ENCODE peak calls at places on chromosomes 4 and X, in four cellular contexts. T is H1, C is H9, F is dorsolateral prefrontal cortex. O is an unnamed sample. For H3K27me3, the result is how much of the 10 kb centered on the place peaks cover.

GRCh38 chrX:24150051-24150790 is 692 bp downstream of the ZFX start:
- DNase-seq in T (peak), F (peak), C (peak), O (peak)

GRCh38 chr4:76831475-76832390 is 66.2 kb downstream of the SOWAHB start:
- DNase-seq in F (no peak), T (no peak), C (no peak), O (no peak)

GRCh38 chrX:79415056-79415455 is 47.9 kb upstream of the ITM2A start:
- DNase-seq in F (no peak), C (no peak), T (no peak), O (no peak)

GRCh38 chr4:26958925-26959653 is 98.4 kb downstream of the STIM2 start:
- DNase-seq in T (no peak), C (no peak), F (no peak), O (no peak)

GRCh38 chrX:55450259-55450658 is 1.7 kb upstream of the MAGEH1 start:
- DNase-seq in F (no peak), T (no peak), C (no peak), O (peak)

GRCh38 chrX:19811807-19812604 is 75.4 kb downstream of the SH3KBP1 start:
- DNase-seq in C (no peak), F (no peak), T (no peak), O (no peak)

GRCh38 chrX:39859991-39860861 is 237.5 kb downstream of the BCOR start:
- DNase-seq in F (peak), T (no peak), C (peak), O (peak)

GRCh38 chrX:133652185-133652584 is 236.9 kb upstream of the GPC4 start:
- DNase-seq in C (no peak), F (no peak), T (no peak), O (no peak)

GRCh38 chr4:15423285-15423711 is 4.5 kb upstream of the C1QTNF7 start:
- DNase-seq in C (no peak), T (no peak), F (no peak), O (no peak)

GRCh38 chrX:46957299-46957698 is 45.1 kb downstream of the JADE3 start:
- DNase-seq in T (no peak), C (no peak), F (no peak), O (no peak)

GRCh38 chr4:92111493-92111892 is 192.3 kb upstream of the GRID2 start:
- DNase-seq in F (no peak), T (no peak), C (no peak), O (no peak)

GRCh38 chr4:166277851-166278250 is 404.8 kb downstream of the TLL1 start:
- DNase-seq in F (no peak), C (no peak), T (no peak), O (no peak)

GRCh38 chrX:109390556-109390955 is 91.3 kb downstream of the GUCY2F start:
- DNase-seq in F (no peak), C (no peak), T (no peak), O (no peak)

GRCh38 chr4:177321647-177322046 is 12.0 kb downstream of the NEIL3 start:
- DNase-seq in T (no peak), C (no peak), F (no peak), O (no peak)

GRCh38 chrX:44953734-44954502 is 80.9 kb downstream of the KDM6A start:
- DNase-seq in T (no peak), F (no peak), C (no peak), O (no peak)

GRCh38 chr4:140367738-140368137 is 5.7 kb upstream of the SCOC start:
- DNase-seq in T (no peak), C (no peak), F (no peak), O (no peak)

GRCh38 chr4:89803915-89804314 is 33.0 kb downstream of the SNCA start:
- DNase-seq in T (no peak), C (no peak), F (no peak), O (no peak)

GRCh38 chr4:8766610-8767009 is 105.0 kb downstream of the HMX1 start:
- DNase-seq in C (no peak), F (no peak), T (no peak), O (no peak)

GRCh38 chr4:120062663-120063195 is 3.9 kb downstream of the MAD2L1 start:
- DNase-seq in C (no peak), T (no peak), F (no peak), O (no peak)

GRCh38 chrX:341541-342101 is 23.0 kb upstream of the GTPBP6 start:
- DNase-seq in F (no peak), C (no peak), T (peak), O (no peak)

GRCh38 chr4:25307596-25307995 is 5.0 kb upstream of the ZCCHC4 start:
- DNase-seq in T (no peak), C (no peak), F (no peak), O (no peak)

GRCh38 chr4:121720109-121720508 is 23.3 kb upstream of the ANXA5 start:
- DNase-seq in C (no peak), F (no peak), T (no peak), O (no peak)

GRCh38 chr4:75849459-75849858 is 52.8 kb downstream of the PPEF2 start:
- DNase-seq in T (no peak), F (no peak), C (peak), O (peak)

GRCh38 chr4:30719363-30720020 is 677 bp upstream of the PCDH7 start:
- DNase-seq in T (peak), F (peak), C (peak), O (peak)

GRCh38 chr4:126839066-126839465 is 793.7 kb upstream of the INTU start:
- DNase-seq in T (no peak), C (no peak), F (no peak), O (no peak)

GRCh38 chr4:71290481-71290880 is 48.3 kb upstream of the SLC4A4 start:
- DNase-seq in C (no peak), T (no peak), F (no peak), O (no peak)

GRCh38 chr4:77015390-77015789 is 60.4 kb downstream of the CCNI start:
- DNase-seq in C (peak), F (no peak), T (no peak), O (peak)

GRCh38 chrX:9604111-9604907 is 139.5 kb downstream of the TBL1X start:
- DNase-seq in T (no peak), C (no peak), F (peak), O (no peak)

GRCh38 chrX:51975811-51976210 is 82.4 kb downstream of the MAGED1 start:
- DNase-seq in T (no peak), F (no peak), C (no peak), O (no peak)

GRCh38 chrX:24760601-24761000 is 66.9 kb downstream of the POLA1 start:
- DNase-seq in T (no peak), C (no peak), F (no peak), O (no peak)

GRCh38 chr4:77044458-77045124 is 31.2 kb downstream of the CCNI start:
- DNase-seq in F (no peak), C (no peak), T (no peak), O (no peak)

DNA sequence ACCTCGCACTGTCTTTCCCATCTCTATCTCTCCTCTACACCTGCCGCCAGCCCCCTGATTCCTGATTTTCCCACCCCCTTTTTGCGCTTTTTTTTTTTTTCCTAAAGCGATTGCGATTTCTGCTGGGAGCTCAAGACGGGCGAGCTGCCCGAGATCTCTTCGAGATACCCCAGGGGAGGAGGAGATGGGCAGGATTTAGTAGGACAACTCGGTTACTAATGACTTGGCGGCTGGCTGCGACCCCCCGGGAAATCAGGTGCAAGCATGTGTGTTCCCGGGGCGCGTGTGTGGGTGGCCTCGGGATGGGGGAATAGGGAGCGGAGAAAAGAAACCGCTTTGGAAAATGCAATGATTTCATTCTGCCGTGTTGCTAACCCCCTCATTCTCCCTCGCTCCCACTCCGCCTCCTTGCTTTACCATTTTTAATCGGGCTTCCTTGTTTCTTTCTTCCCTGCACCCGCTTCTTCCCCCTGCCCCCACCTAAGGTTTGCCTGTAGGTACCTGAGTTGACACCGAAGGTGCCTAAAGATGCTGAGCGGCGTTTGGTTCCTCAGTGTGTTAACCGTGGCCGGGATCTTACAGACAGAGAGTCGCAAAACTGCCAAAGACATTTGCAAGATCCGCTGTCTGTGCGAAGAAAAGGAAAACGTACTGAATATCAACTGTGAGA is 4.4 kb downstream of the SLITRK2 start:
- DNase-seq in C (no peak), T (no peak), F (no peak), O (peak)
- H3K27me3 ChIP-seq in C (under half), T (half or more), F (under half), O (half or more)

GRCh38 chr4:13215560-13215959 is 268.6 kb downstream of the RAB28 start:
- DNase-seq in F (no peak), C (no peak), T (no peak), O (no peak)
- H3K27me3 ChIP-seq in F (under half), C (under half), T (under half), O (under half)

DNA sequence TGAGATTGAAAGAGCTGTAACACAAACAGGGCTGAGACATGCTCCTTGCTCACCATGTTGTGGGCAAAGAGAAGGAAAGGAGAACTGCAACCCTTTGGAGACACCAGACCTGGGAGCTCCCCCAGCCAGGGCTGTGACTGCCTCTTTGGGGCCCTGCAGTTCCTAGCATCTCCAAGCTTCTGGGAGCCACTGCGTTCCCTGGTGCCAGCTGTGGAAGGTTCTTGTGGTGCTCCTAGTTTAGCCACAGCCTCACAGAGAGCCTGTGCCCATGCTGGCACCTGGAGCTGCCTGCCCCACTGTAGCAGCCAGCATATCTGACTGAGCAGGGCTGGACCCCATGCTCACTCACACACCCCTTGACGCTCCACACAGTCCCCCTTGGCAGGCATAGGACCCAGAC is 141.7 kb downstream of the PDHA2 start:
- DNase-seq in T (no peak), C (no peak), F (no peak), O (no peak)
- H3K27me3 ChIP-seq in T (under half), C (under half), F (under half), O (under half)

GRCh38 chr4:94757192-94758140 is at the start of gene BMPR1B:
- DNase-seq in F (no peak), T (peak), C (peak), O (peak)
- H3K27me3 ChIP-seq in F (under half), T (under half), C (under half), O (under half)

GRCh38 chr4:174215055-174215454 is 68.4 kb downstream of the FBXO8 start:
- DNase-seq in F (no peak), C (no peak), T (no peak), O (no peak)
- H3K27me3 ChIP-seq in F (half or more), C (half or more), T (half or more), O (half or more)

GRCh38 chr4:41878991-41879491 is 56.2 kb upstream of the TMEM33 start:
- DNase-seq in F (no peak), T (peak), C (peak), O (peak)
- H3K27me3 ChIP-seq in F (half or more), T (half or more), C (half or more), O (half or more)

DNA sequence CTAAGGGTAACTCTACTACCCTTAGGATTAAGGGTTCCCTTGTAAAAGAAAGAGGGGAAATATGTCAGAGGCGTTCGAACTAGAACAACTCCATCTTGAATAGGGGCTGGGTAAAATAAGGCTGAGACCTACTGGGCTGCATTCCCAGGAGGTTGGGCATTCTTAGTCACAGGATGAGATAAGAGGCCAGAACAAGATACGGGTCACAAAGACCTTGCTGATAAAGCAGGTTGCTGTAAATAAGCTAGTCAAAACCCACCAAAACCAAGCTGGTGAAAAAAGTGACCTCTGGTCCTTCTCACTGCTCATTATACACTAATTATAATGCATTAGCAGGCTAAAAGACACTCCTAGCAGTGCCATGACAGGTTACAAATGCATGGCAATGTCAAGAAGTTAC is 922.0 kb downstream of the DMD start:
- DNase-seq in T (no peak), C (no peak), F (no peak), O (no peak)
- H3K27me3 ChIP-seq in T (under half), C (under half), F (under half), O (under half)

O was measured in H7.